ENCODE peak calls at places on chromosomes 1 and 21, in ten cellular contexts. X is GM20000; L is activated T-helper 9 cell treated with anti-CD3 and anti-CD28 coated beads, Interleukin-2, amount 50 U/mL, for 16 hours; K is NCI-H2081; P is head of caudate nucleus; U is RKO; M is cardiac fibroblast; T is NCI-H1092 treated with DMSO at 0.1 percent for 48 hours; Z is hypothalamus; Q is activated CD8-positive, alpha-beta memory T cell treated with anti-CD3 and anti-CD28 coated beads for 1 hour. B is an unnamed sample.

GRCh38 chr1:162285149-162285561 is 91.5 kb downstream of the SPATA46 start:
- DNase-seq in X (no peak), K (peak), P (no peak), Z (no peak), Q (no peak), L (no peak), U (no peak), M (no peak), T (peak), B (no peak)

GRCh38 chr21:21101911-21102310 is 103.7 kb downstream of the NCAM2 start:
- DNase-seq in X (no peak), Z (no peak), M (peak), U (peak), P (peak), T (peak), L (no peak), Q (no peak), K (peak), B (peak)

GRCh38 chr1:203450541-203451149 is 25.0 kb upstream of the PRELP start:
- DNase-seq in P (no peak), M (no peak), X (no peak), Q (no peak), U (no peak), Z (no peak), K (no peak), T (no peak), L (no peak), B (no peak)

GRCh38 chr1:59046730-59047157 is 250.2 kb upstream of the FGGY start:
- DNase-seq in L (peak), Q (no peak), P (no peak), K (no peak), U (no peak), Z (no peak), X (peak), M (peak), T (no peak), B (peak)

GRCh38 chr1:19628879-19629278 is 15.2 kb upstream of the NBL1 start:
- DNase-seq in Q (no peak), X (no peak), Z (no peak), K (no peak), P (no peak), T (no peak), M (no peak), U (no peak), L (no peak), B (no peak)

GRCh38 chr1:110190282-110190929 is 19.7 kb upstream of the KCNC4 start:
- DNase-seq in Z (no peak), L (no peak), P (no peak), Q (no peak), U (no peak), X (no peak), M (peak), K (peak), T (peak), B (no peak)

GRCh38 chr1:203661572-203661971 is 34.9 kb downstream of the ATP2B4 start:
- DNase-seq in T (no peak), M (no peak), Q (no peak), X (no peak), U (no peak), K (no peak), L (no peak), Z (no peak), P (no peak), B (no peak)

GRCh38 chr1:53992085-53992874 is 25.7 kb downstream of the LDLRAD1 start:
- DNase-seq in T (no peak), Z (no peak), Q (no peak), L (no peak), U (no peak), P (no peak), X (no peak), K (no peak), M (no peak), B (no peak)

GRCh38 chr1:162943627-162944026 is 82.7 kb upstream of the CCDC190 start:
- DNase-seq in M (no peak), Q (no peak), Z (no peak), U (no peak), L (no peak), T (peak), K (peak), P (no peak), X (no peak), B (no peak)

GRCh38 chr1:85027242-85027983 is 20.9 kb downstream of the MCOLN3 start:
- DNase-seq in T (no peak), X (peak), K (no peak), Z (no peak), U (no peak), L (no peak), P (no peak), Q (no peak), M (peak), B (peak)

GRCh38 chr1:212235848-212236247 is 49.4 kb upstream of the PPP2R5A start:
- DNase-seq in U (no peak), X (no peak), K (no peak), M (no peak), Q (no peak), L (no peak), T (no peak), P (no peak), Z (no peak), B (no peak)

GRCh38 chr1:159100589-159100988 is 24.0 kb upstream of the AIM2 start:
- DNase-seq in K (no peak), T (no peak), Q (no peak), L (no peak), P (no peak), M (no peak), Z (no peak), X (no peak), U (no peak), B (no peak)

GRCh38 chr1:244651956-244652698 is 799 bp upstream of the DESI2 start:
- DNase-seq in U (peak), X (no peak), T (no peak), L (no peak), Q (no peak), K (no peak), P (peak), M (peak), Z (no peak), B (peak)

GRCh38 chr1:246459213-246459612 is 47.9 kb downstream of the SMYD3 start:
- DNase-seq in P (no peak), Q (no peak), U (no peak), M (no peak), X (no peak), Z (no peak), T (no peak), L (no peak), K (no peak), B (no peak)

GRCh38 chr1:206979379-206980043 is 9.3 kb upstream of the FCAMR start:
- DNase-seq in M (peak), P (no peak), Q (no peak), U (peak), T (peak), Z (no peak), L (no peak), K (peak), X (peak), B (peak)

B was measured in ACHN.